ENCODE peak calls at places on chromosomes 5 and 9, in ten cellular contexts. T is heart right ventricle, G is lower leg skin, H is bronchial epithelial cell, S is GM23338, E is stomach, Q is A549, U is BE2C, I is endothelial cell, C is DND-41. J is an unnamed sample.

GRCh38 chr5:107966216-107966615 is 295.5 kb upstream of the EFNA5 start:
- DNase-seq in T (no peak), G (no peak), H (no peak), S (no peak), E (no peak), Q (no peak), U (peak; percentile 44), I (no peak), C (no peak), J (no peak)

GRCh38 chr9:72769546-72769945 is 183.3 kb downstream of the ALDH1A1 start:
- DNase-seq in T (no peak), G (no peak), H (no peak), S (no peak), E (no peak), Q (no peak), U (no peak), I (no peak), C (no peak), J (no peak)

GRCh38 chr5:126422994-126423788 is at the start of gene GRAMD2B:
- DNase-seq in T (peak; percentile 86), G (peak; percentile 96), H (peak; percentile 91), S (peak; percentile 96), E (peak; percentile 86), Q (peak; percentile 60), U (peak; percentile 22), I (peak; percentile 84), C (peak; percentile 57), J (peak; percentile 88)

GRCh38 chr5:140480310-140481014 is 67.0 kb upstream of the EIF4EBP3 start:
- DNase-seq in T (no peak), G (no peak), H (peak; percentile 22), S (no peak), E (no peak), Q (no peak), U (no peak), I (no peak), C (no peak), J (no peak)

GRCh38 chr5:72767289-72768010 is 49.0 kb upstream of the TNPO1 start:
- DNase-seq in T (no peak), G (no peak), H (no peak), S (peak; percentile 55), E (no peak), Q (peak; percentile 41), U (peak; percentile 87), I (no peak), C (no peak), J (no peak)

GRCh38 chr5:130116972-130117371 is 212.7 kb downstream of the CHSY3 start:
- DNase-seq in T (no peak), G (no peak), H (no peak), S (peak; percentile 15), E (no peak), Q (no peak), U (no peak), I (no peak), C (no peak), J (no peak)

GRCh38 chr5:177362871-177363507 is 5.3 kb downstream of the RGS14 start:
- DNase-seq in T (peak; percentile 68), G (no peak), H (peak; percentile 63), S (peak; percentile 87), E (peak; percentile 78), Q (peak; percentile 79), U (peak; percentile 67), I (peak; percentile 51), C (peak; percentile 28), J (peak; percentile 91)

GRCh38 chr5:83988293-83988685 is 267.6 kb upstream of the HAPLN1 start:
- DNase-seq in T (no peak), G (no peak), H (no peak), S (no peak), E (no peak), Q (no peak), U (no peak), I (no peak), C (no peak), J (no peak)

GRCh38 chr5:43041131-43041668 is 1.1 kb upstream of the ANXA2R start:
- DNase-seq in T (no peak), G (peak; percentile 88), H (no peak), S (no peak), E (no peak), Q (no peak), U (no peak), I (no peak), C (peak; percentile 75), J (no peak)

GRCh38 chr9:133592731-133593409 is 16.3 kb downstream of the FAM163B start:
- DNase-seq in T (no peak), G (no peak), H (no peak), S (no peak), E (no peak), Q (no peak), U (no peak), I (no peak), C (peak; percentile 12), J (peak; percentile 75)
- TF ChIP-seq CTCF in T (no peak), G (no peak), H (no peak), S (peak; percentile 18), E (no peak), Q (peak; percentile 5), U (peak; percentile 53), I (no peak), C (peak; percentile 42), J (no peak)

DNA sequence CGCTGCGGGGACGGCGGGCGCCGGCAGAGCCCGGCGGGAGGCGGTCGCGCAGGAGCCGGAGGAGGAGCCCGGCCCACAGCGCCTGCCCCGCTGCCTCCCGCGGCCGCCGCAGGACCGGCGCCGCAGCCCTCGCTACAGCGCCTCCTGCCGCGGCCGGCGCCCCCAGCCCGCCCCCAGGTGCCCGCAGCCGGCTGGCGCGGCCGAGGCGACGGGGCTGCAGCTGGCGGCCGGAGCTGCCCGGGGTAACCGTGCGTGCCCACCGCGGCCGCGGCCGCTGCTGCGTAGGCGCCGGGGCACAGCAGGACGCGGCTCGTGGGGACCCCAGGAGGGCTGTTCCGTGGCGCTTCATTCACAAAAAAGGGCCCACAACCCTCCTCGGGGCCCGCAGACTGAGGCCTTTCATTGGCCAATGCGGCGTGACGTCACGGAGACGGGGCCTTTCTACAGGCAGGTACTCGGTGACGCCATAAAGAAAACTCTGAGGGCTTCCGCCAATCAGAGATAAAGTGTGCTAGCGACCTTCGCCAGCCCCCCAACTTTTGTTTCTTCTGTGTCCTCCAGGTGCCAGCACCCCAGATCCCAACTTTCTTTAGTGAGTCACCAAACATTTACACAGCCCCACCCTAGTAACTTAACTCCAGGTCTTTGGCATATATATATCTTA is at the start of gene CDC14B:
- DNase-seq in T (peak; percentile 87), G (peak; percentile 97), H (peak; percentile 85), S (peak; percentile 99), E (peak; percentile 98), Q (peak; percentile 90), U (peak; percentile 84), I (peak; percentile 85), C (no peak), J (peak; percentile 93)
- TF ChIP-seq CTCF in T (no peak), G (no peak), H (no peak), S (no peak), E (no peak), Q (peak; percentile 56), U (no peak), I (no peak), C (no peak), J (no peak)

GRCh38 chr5:8585230-8586018 is 716.5 kb downstream of the MTRR start:
- DNase-seq in T (no peak), G (no peak), H (no peak), S (peak; percentile 48), E (no peak), Q (no peak), U (no peak), I (no peak), C (no peak), J (no peak)
- TF ChIP-seq CTCF in T (peak; percentile 10), G (no peak), H (no peak), S (peak; percentile 67), E (no peak), Q (no peak), U (peak; percentile 13), I (no peak), C (peak; percentile 42), J (no peak)

DNA sequence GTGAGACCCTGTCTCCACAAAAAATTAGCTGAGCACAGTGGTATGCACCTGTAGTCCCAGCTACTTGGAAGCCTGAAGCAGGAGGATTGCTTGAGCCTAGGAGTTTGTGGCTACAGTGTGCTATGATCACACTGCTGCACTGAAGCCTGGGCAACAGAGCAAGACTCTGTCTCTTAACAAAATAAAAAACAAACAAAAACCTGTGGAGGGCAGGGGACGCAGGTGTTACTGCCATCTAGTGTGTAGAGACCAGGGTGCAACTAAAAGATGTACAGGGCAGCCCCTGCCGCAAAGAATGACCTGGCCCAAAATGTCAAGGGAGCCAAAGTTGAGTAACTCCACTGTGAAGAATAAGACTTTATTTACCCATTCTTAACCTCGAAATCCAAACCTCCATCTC is 27.1 kb downstream of the ASPN start:
- DNase-seq in T (no peak), G (no peak), H (no peak), S (peak; percentile 65), E (no peak), Q (peak; percentile 24), U (no peak), I (peak; percentile 11), C (no peak), J (no peak)
- TF ChIP-seq CTCF in T (no peak), G (no peak), H (peak; percentile 24), S (peak; percentile 68), E (no peak), Q (peak; percentile 53), U (peak; percentile 40), I (no peak), C (peak; percentile 51), J (no peak)

DNA sequence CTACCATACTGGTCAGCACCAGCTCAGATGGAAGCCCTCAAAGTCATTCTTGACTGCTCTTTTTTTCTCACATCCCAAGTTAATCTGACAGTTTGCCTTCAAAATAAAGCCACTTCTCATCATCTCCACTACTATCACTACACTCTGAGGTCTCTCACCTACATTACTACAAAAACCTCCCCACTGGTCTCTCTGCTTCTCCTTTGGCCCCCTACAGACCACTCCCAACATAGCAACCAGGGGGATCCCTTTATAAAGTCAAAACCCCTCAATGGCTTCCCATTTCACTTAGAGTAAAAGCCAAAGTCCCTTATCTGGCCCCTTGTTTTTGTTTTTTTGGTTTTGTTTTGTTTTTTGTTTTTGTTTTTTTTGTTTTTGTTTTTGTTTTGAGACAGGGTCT is 4.6 kb downstream of the ARAP3 start:
- DNase-seq in T (no peak), G (no peak), H (no peak), S (peak; percentile 92), E (no peak), Q (peak; percentile 56), U (peak; percentile 58), I (peak; percentile 53), C (peak; percentile 30), J (no peak)
- TF ChIP-seq CTCF in T (no peak), G (no peak), H (no peak), S (peak; percentile 86), E (no peak), Q (no peak), U (peak; percentile 65), I (peak; percentile 66), C (peak; percentile 41), J (no peak)

J was measured in left lung.